ENCODE peak calls at places on chromosomes 6 and 20, in four cellular contexts. R, P, W and L are unnamed samples.

GRCh38 chr6:53103993-53104675 is 38.9 kb downstream of the FBXO9 start:
- DNase-seq in W (no peak), R (no peak), P (peak), L (peak)

GRCh38 chr6:73234732-73235131 is 9.4 kb upstream of the KHDC1L start:
- DNase-seq in P (peak), W (no peak), R (no peak), L (no peak)

GRCh38 chr6:23656257-23656731 is 469.7 kb upstream of the NRSN1 start:
- DNase-seq in R (peak), W (no peak), P (no peak), L (no peak)

GRCh38 chr6:42100029-42100901 is 42.2 kb downstream of the C6orf132 start:
- DNase-seq in P (peak), W (no peak), R (peak), L (no peak)

GRCh38 chr6:2744206-2744771 is 6.4 kb downstream of the MYLK4 start:
- DNase-seq in R (no peak), W (peak), P (peak), L (no peak)

GRCh38 chr6:1527098-1527497 is 82.6 kb upstream of the FOXC1 start:
- DNase-seq in W (peak), R (peak), P (peak), L (peak)

GRCh38 chr6:36829919-36830544 is 9.2 kb downstream of the CPNE5 start:
- DNase-seq in R (peak), P (peak), W (peak), L (no peak)

GRCh38 chr6:90658497-90658896 is 71.6 kb upstream of the MAP3K7 start:
- DNase-seq in R (no peak), W (no peak), P (no peak), L (no peak)

GRCh38 chr20:35049776-35050352 is 42.7 kb downstream of the TRPC4AP start:
- DNase-seq in P (no peak), W (no peak), R (no peak), L (no peak)

GRCh38 chr6:131135244-131136020 is at the start of gene AKAP7:
- DNase-seq in W (peak), R (peak), P (peak), L (peak)

GRCh38 chr6:36856277-36856676 is 17.0 kb upstream of the CPNE5 start:
- DNase-seq in P (no peak), R (no peak), W (no peak), L (no peak)

GRCh38 chr6:160952633-160953281 is 38.8 kb upstream of the MAP3K4 start:
- DNase-seq in W (no peak), P (peak), R (no peak), L (no peak)

GRCh38 chr6:130033999-130034814 is 15.8 kb downstream of the L3MBTL3 start:
- DNase-seq in R (peak), P (peak), W (no peak), L (no peak)

GRCh38 chr20:12414446-12415274 is 497.0 kb downstream of the BTBD3 start:
- DNase-seq in W (no peak), R (peak), P (peak), L (peak)

GRCh38 chr20:35451295-35451694 is 4.1 kb upstream of the CEP250 start:
- DNase-seq in R (no peak), W (no peak), P (no peak), L (no peak)

GRCh38 chr20:43564455-43564854 is 5.6 kb downstream of the SGK2 start:
- DNase-seq in R (no peak), P (no peak), W (no peak), L (no peak)

GRCh38 chr6:159676804-159677203 is 16.2 kb downstream of the SOD2 start:
- DNase-seq in W (no peak), P (peak), R (no peak), L (no peak)

GRCh38 chr20:46939031-46939430 is 44.4 kb downstream of the EYA2 start:
- DNase-seq in P (no peak), W (no peak), R (no peak), L (no peak)

GRCh38 chr6:124480021-124480430 is 482.2 kb upstream of the RNF217 start:
- DNase-seq in W (no peak), R (no peak), P (no peak), L (no peak)

GRCh38 chr20:58486207-58486606 is 29.0 kb downstream of the APCDD1L start:
- DNase-seq in R (no peak), W (no peak), P (no peak), L (no peak)

GRCh38 chr20:49612127-49612738 is 44.3 kb upstream of the PTGIS start:
- DNase-seq in W (peak), P (no peak), R (no peak), L (no peak)

GRCh38 chr20:49614338-49615050 is 46.6 kb upstream of the PTGIS start:
- DNase-seq in P (no peak), W (no peak), R (no peak), L (no peak)

GRCh38 chr20:49607568-49607967 is 39.6 kb upstream of the PTGIS start:
- DNase-seq in W (no peak), P (no peak), R (no peak), L (no peak)

GRCh38 chr20:49608752-49609670 is 41.1 kb upstream of the PTGIS start:
- DNase-seq in R (peak), W (peak), P (peak), L (peak)

GRCh38 chr20:49610701-49611538 is 43.0 kb upstream of the PTGIS start:
- DNase-seq in P (peak), W (peak), R (peak), L (peak)
- H3K4me3 ChIP-seq in P (no peak), W (peak), R (no peak), L (peak)

DNA sequence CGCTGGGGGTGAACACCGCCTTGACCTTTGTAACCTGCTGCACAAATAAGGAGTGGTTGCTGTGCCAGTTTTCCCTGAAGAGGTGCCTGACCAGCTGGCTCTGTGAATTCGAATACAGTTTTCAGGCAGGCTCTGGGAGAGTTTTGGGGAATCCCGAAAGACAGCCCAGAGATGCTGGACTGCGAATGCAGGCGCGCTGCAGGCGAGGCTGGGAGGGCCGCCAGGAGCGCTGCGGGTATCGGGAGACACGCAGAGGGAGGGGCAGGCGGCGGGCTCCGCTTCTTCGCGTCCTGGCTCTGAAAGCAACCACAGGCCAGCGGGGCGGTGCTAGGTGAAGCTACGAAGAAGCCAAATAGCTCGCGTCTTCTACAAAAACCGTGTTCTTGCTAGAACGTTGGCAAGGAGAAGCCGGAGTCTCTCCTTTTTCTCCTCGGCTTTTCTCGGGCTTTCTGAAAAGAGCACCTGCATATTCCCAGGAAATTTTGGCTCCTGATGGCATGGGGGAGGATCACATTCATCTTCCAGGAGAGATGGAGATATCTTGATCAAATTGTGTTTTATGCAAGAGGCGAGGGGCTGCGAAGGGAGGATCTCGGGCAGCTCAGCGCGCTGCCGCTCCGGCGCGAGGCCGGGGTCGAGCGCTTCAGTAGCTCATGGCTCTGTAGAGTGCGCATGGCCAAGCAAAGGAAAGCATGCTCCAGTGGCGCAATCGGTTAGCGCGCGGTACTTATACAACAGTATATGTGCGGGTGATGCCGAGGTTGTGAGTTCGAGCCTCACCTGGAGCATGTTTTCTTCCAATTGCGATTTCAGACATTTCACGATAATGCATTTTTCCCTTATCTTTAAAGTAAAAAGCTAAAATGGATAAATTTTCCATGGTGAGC is 158.1 kb upstream of the ZNF184 start:
- DNase-seq in R (peak), W (no peak), P (peak), L (no peak)
- H3K4me3 ChIP-seq in R (peak), W (peak), P (peak), L (no peak)

GRCh38 chr20:1535420-1536175 is 21.9 kb downstream of the SIRPD start:
- DNase-seq in W (no peak), R (no peak), P (no peak), L (peak)

GRCh38 chr20:1539816-1540215 is 17.7 kb downstream of the SIRPD start:
- DNase-seq in R (no peak), W (no peak), P (no peak), L (no peak)

GRCh38 chr20:1537731-1538058 is 19.8 kb downstream of the SIRPD start:
- DNase-seq in W (peak), R (no peak), P (no peak), L (no peak)

GRCh38 chr20:1538655-1539054 is 18.9 kb downstream of the SIRPD start:
- DNase-seq in W (no peak), P (no peak), R (no peak), L (no peak)

DNA sequence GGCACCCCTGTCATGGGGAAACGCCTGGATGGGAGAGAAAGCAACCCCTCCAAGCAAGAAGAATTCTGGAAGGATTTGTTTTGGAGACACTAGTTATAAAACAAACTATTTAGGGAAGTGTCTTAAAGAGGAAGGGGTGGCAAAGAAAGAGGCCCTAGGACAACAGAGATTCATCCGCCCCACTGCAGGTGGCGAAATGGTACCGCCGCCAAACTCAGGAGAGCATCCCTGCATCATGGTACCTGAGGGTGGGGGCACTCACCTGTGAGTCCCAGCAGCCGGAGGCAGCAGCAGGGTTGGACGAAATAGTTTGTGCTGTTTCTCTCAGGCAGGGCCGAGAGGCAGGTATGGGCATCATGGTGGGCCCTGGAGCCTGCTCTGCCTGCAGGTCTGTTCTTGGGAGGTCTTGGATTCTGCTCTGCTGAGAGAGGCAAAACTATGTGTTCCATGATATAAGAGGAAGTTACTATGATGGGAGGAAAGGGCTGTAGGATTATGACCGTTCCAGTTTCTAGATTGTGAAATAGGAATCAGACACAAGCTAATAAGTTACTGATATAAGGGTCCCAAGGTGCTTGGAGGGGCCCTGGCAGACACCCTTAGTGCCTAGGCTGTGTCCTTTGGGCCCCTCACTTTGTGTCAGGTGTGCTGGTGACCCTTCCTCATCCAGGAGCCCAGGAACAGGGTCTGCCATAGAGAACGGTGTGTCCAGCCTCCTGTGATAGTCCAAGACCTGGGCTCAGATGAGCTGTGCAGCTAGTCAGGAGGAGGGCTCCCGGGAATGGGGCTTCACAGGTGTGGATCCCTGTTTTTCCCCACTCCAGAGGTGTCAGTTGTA is 20.4 kb downstream of the SIRPD start:
- DNase-seq in W (no peak), R (no peak), P (no peak), L (no peak)
- H3K4me3 ChIP-seq in W (no peak), R (no peak), P (no peak), L (no peak)

GRCh38 chr6:26027491-26028211 is 59.6 kb upstream of the HFE start:
- DNase-seq in W (no peak), R (no peak), P (no peak), L (no peak)
- H3K4me3 ChIP-seq in W (peak), R (no peak), P (peak), L (peak)

DNA sequence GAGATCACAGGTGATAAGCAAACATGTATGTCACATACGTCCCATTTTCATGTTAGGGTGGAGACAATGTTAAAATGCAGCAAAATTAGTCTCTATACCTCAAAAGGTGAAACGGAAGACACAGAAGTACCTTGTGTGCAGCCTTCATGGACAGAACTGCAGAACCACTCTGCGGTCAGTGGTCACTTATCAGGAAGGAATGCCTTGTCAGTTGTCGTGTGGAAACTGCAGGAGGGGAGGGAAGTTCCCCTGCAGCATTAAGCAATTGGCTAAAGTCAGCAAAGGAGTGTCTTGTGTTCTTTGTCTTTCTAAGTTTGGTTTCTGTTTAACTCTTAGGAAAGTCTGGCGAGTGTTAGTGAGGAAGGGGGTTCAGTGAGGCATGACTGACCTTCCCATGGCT is 6.5 kb upstream of the GABRR2 start:
- DNase-seq in W (no peak), R (peak), P (peak), L (peak)
- H3K4me3 ChIP-seq in W (no peak), R (no peak), P (no peak), L (no peak)